ENCODE peak calls at places on chromosomes 5 and 9, in six cellular contexts. H, W, Q, J, Y and K are unnamed samples.
A peak's percentile ranks its signal among the peaks of the same experiment; 100 is the strongest.

GRCh38 chr5:66757219-66757833 is 161.1 kb downstream of the MAST4 start:
- DNase-seq in H (no peak), W (peak; percentile 59), Q (no peak), J (peak; percentile 37), Y (no peak), K (peak; percentile 53)

GRCh38 chr5:113102121-113102531 is 125.5 kb downstream of the DCP2 start:
- DNase-seq in H (no peak), W (no peak), Q (no peak), J (no peak), Y (no peak), K (no peak)

GRCh38 chr5:133289686-133290367 is 238.0 kb downstream of the HSPA4 start:
- DNase-seq in H (no peak), W (no peak), Q (no peak), J (no peak), Y (peak; percentile 67), K (no peak)

GRCh38 chr5:151298465-151298864 is 5.1 kb downstream of the SLC36A3 start:
- DNase-seq in H (no peak), W (no peak), Q (no peak), J (peak; percentile 44), Y (no peak), K (no peak)

GRCh38 chr5:1443145-1443543 is 2.1 kb downstream of the SLC6A3 start:
- DNase-seq in H (no peak), W (no peak), Q (peak; percentile 31), J (no peak), Y (no peak), K (no peak)

GRCh38 chr9:91117959-91118651 is 243.6 kb downstream of the AUH start:
- DNase-seq in H (no peak), W (peak; percentile 92), Q (peak; percentile 83), J (no peak), Y (peak; percentile 90), K (peak; percentile 6)

GRCh38 chr5:157778121-157778805 is 34.8 kb downstream of the LSM11 start:
- DNase-seq in H (no peak), W (no peak), Q (no peak), J (no peak), Y (no peak), K (no peak)

GRCh38 chr5:170711300-170711699 is 72.2 kb upstream of the GABRP start:
- DNase-seq in H (no peak), W (no peak), Q (no peak), J (no peak), Y (no peak), K (no peak)

GRCh38 chr5:6043491-6044310 is 334.6 kb downstream of the MED10 start:
- DNase-seq in H (no peak), W (no peak), Q (no peak), J (no peak), Y (no peak), K (no peak)

GRCh38 chr9:92734931-92735906 is 29.4 kb downstream of the BICD2 start:
- DNase-seq in H (no peak), W (no peak), Q (no peak), J (no peak), Y (no peak), K (no peak)

GRCh38 chr9:115591584-115591984 is 473.6 kb upstream of the TNC start:
- DNase-seq in H (peak; percentile 80), W (peak; percentile 10), Q (peak; percentile 52), J (peak; percentile 84), Y (peak; percentile 70), K (peak; percentile 26)

GRCh38 chr9:126500600-126501382 is 112.9 kb upstream of the LMX1B start:
- DNase-seq in H (peak; percentile 91), W (peak; percentile 75), Q (peak; percentile 75), J (peak; percentile 80), Y (peak; percentile 47), K (peak; percentile 68)

GRCh38 chr5:161086456-161086855 is 234.4 kb upstream of the ATP10B start:
- DNase-seq in H (no peak), W (no peak), Q (no peak), J (no peak), Y (no peak), K (no peak)

GRCh38 chr5:171644536-171644935 is 141.1 kb upstream of the SMIM23 start:
- DNase-seq in H (no peak), W (no peak), Q (no peak), J (no peak), Y (no peak), K (no peak)

GRCh38 chr5:132472431-132472830 is 18.1 kb downstream of the IRF1 start:
- DNase-seq in H (no peak), W (no peak), Q (no peak), J (no peak), Y (no peak), K (no peak)

GRCh38 chr5:59562756-59563389 is 330.7 kb downstream of the PDE4D start:
- DNase-seq in H (peak; percentile 15), W (no peak), Q (peak; percentile 56), J (peak; percentile 57), Y (peak; percentile 96), K (no peak)

GRCh38 chr9:89001917-89002540 is 10.8 kb downstream of the S1PR3 start:
- DNase-seq in H (no peak), W (no peak), Q (no peak), J (no peak), Y (no peak), K (no peak)

GRCh38 chr9:81686614-81687520 is 2.5 kb downstream of the TLE1 start:
- DNase-seq in H (peak; percentile 90), W (peak; percentile 73), Q (peak; percentile 93), J (peak; percentile 64), Y (peak; percentile 80), K (peak; percentile 72)

GRCh38 chr9:72442212-72442607 is 77.2 kb upstream of the ZFAND5 start:
- DNase-seq in H (peak; percentile 58), W (no peak), Q (no peak), J (no peak), Y (no peak), K (no peak)

GRCh38 chr9:31153250-31153840 is 1231.1 kb upstream of the ACO1 start:
- DNase-seq in H (no peak), W (no peak), Q (no peak), J (peak; percentile 14), Y (no peak), K (no peak)

GRCh38 chr9:9246726-9247125 is 1366.1 kb downstream of the PTPRD start:
- DNase-seq in H (no peak), W (no peak), Q (no peak), J (no peak), Y (no peak), K (no peak)

GRCh38 chr5:164052536-164053090 is 547.2 kb downstream of the MAT2B start:
- DNase-seq in H (no peak), W (no peak), Q (no peak), J (no peak), Y (no peak), K (no peak)

GRCh38 chr9:134035041-134036039 is 10.1 kb downstream of the BRD3OS start:
- DNase-seq in H (no peak), W (no peak), Q (peak; percentile 40), J (no peak), Y (no peak), K (no peak)

GRCh38 chr9:69549310-69550202 is 122.6 kb downstream of the APBA1 start:
- DNase-seq in H (peak; percentile 45), W (no peak), Q (no peak), J (peak; percentile 41), Y (no peak), K (peak; percentile 38)

GRCh38 chr5:65127181-65127901 is 354.4 kb downstream of the ADAMTS6 start:
- DNase-seq in H (peak; percentile 24), W (no peak), Q (no peak), J (no peak), Y (no peak), K (no peak)

GRCh38 chr9:99057665-99058625 is 47.0 kb upstream of the TGFBR1 start:
- DNase-seq in H (peak; percentile 80), W (no peak), Q (no peak), J (peak; percentile 97), Y (no peak), K (peak; percentile 36)

GRCh38 chr9:33452828-33453271 is 5.5 kb upstream of the AQP3 start:
- DNase-seq in H (peak; percentile 81), W (no peak), Q (peak; percentile 65), J (peak; percentile 95), Y (no peak), K (peak; percentile 73)

GRCh38 chr9:132989014-132989310 is 10.5 kb downstream of the GFI1B start:
- DNase-seq in H (no peak), W (no peak), Q (no peak), J (no peak), Y (no peak), K (no peak)

GRCh38 chr9:132990781-132991180 is 12.3 kb downstream of the GFI1B start:
- DNase-seq in H (no peak), W (no peak), Q (no peak), J (no peak), Y (no peak), K (no peak)

GRCh38 chr9:132989414-132989996 is 11.0 kb downstream of the GFI1B start:
- DNase-seq in H (no peak), W (no peak), Q (no peak), J (no peak), Y (no peak), K (no peak)

GRCh38 chr9:132993511-132993939 is 15.0 kb downstream of the GFI1B start:
- DNase-seq in H (no peak), W (no peak), Q (no peak), J (peak; percentile 86), Y (no peak), K (no peak)

GRCh38 chr9:132991351-132992300 is 13.1 kb downstream of the GFI1B start:
- DNase-seq in H (no peak), W (no peak), Q (no peak), J (peak; percentile 95), Y (no peak), K (no peak)
- TF ChIP-seq POLR2A in H (no peak), W (no peak), Q (no peak), J (no peak), Y (no peak), K (peak; percentile 43)

GRCh38 chr5:138469540-138470321 is 4.5 kb downstream of the EGR1 start:
- DNase-seq in H (no peak), W (no peak), Q (no peak), J (no peak), Y (no peak), K (no peak)
- TF ChIP-seq POLR2A in H (no peak), W (no peak), Q (peak; percentile 69), J (peak; percentile 38), Y (no peak), K (peak; percentile 97)

DNA sequence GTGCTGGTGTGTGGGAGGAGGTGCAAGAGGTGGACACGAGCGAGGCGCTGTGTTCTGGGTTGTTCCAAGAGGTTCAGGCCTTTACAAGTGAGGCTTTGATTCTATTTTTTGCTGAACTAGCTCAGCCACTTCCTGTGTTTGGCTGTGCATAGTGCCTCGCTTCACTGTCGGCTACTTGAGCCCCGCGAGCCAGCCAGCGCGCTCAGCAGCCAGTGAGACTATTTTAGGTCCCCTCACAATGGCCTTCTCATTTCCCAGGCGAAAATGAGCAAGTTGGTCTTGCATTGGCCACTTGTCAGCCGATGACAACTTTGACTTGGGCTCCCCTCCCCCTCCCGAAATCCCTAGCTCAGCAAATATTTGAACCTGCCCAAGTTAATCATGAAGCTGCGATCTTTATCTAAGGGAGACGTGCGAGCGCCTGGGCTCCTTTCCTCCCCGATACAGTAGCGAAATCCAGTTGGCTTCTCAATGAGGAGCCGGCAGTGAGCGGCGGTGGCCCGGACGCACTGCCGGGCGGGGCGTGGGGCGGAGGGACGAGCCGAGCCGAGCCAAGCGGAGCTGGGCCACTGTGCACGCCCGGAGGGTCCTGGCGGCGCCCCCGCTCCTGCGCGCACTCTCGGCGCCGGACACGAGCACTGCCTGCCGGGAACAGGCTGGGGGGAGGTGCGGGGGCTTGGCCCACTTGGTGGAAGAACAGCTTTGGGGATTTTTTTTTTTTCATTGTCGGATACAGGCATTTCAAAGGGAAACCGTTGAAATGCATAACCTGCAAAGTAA is 72.6 kb downstream of the PIK3R1 start:
- DNase-seq in H (no peak), W (peak; percentile 62), Q (peak; percentile 88), J (no peak), Y (peak; percentile 85), K (peak; percentile 88)
- TF ChIP-seq POLR2A in H (no peak), W (no peak), Q (peak; percentile 79), J (no peak), Y (peak; percentile 43), K (peak; percentile 46)

GRCh38 chr9:124286292-124286931 is 28.7 kb downstream of the NEK6 start:
- DNase-seq in H (peak; percentile 95), W (peak; percentile 44), Q (peak; percentile 87), J (peak; percentile 70), Y (no peak), K (no peak)
- TF ChIP-seq POLR2A in H (no peak), W (no peak), Q (no peak), J (no peak), Y (no peak), K (no peak)